ENCODE peak calls at places on chromosome 3, in ten cellular contexts. One of them, this sample, is unnamed.
A peak's percentile ranks its signal among the peaks of the same experiment; 100 is the strongest.

GRCh38 chr3:8220291-8220690 is 281.3 kb upstream of the LMCD1 start:
- DNase-seq in fibroblast of lung: peak; percentile 28
- DNase-seq in body of pancreas: no peak
- DNase-seq in mesendoderm: no peak
- DNase-seq in osteoblast: no peak
- DNase-seq in CD4-positive, alpha-beta memory T cell: no peak
- DNase-seq in transverse colon: no peak
- DNase-seq in ovary: no peak
- DNase-seq in upper lobe of right lung: no peak
- DNase-seq in GM23248: peak; percentile 26
- DNase-seq in this sample: no peak

GRCh38 chr3:70992131-70992530 is 591.4 kb downstream of the FOXP1 start:
- DNase-seq in fibroblast of lung: no peak
- DNase-seq in body of pancreas: no peak
- DNase-seq in mesendoderm: no peak
- DNase-seq in osteoblast: no peak
- DNase-seq in CD4-positive, alpha-beta memory T cell: no peak
- DNase-seq in transverse colon: no peak
- DNase-seq in ovary: no peak
- DNase-seq in upper lobe of right lung: no peak
- DNase-seq in GM23248: no peak
- DNase-seq in this sample: no peak

GRCh38 chr3:21718161-21718765 is 32.7 kb downstream of the ZNF385D start:
- DNase-seq in fibroblast of lung: peak; percentile 100
- DNase-seq in body of pancreas: no peak
- DNase-seq in mesendoderm: peak; percentile 55
- DNase-seq in osteoblast: peak; percentile 71
- DNase-seq in CD4-positive, alpha-beta memory T cell: no peak
- DNase-seq in transverse colon: no peak
- DNase-seq in ovary: no peak
- DNase-seq in upper lobe of right lung: no peak
- DNase-seq in GM23248: peak; percentile 98
- DNase-seq in this sample: no peak

GRCh38 chr3:162738778-162739177 is 1242.2 kb downstream of the OTOL1 start:
- DNase-seq in fibroblast of lung: peak; percentile 21
- DNase-seq in body of pancreas: no peak
- DNase-seq in mesendoderm: no peak
- DNase-seq in osteoblast: no peak
- DNase-seq in CD4-positive, alpha-beta memory T cell: no peak
- DNase-seq in transverse colon: no peak
- DNase-seq in ovary: no peak
- DNase-seq in upper lobe of right lung: no peak
- DNase-seq in GM23248: peak; percentile 48
- DNase-seq in this sample: no peak

GRCh38 chr3:177306252-177306651 is 109.0 kb upstream of the TBL1XR1 start:
- DNase-seq in fibroblast of lung: peak; percentile 51
- DNase-seq in body of pancreas: no peak
- DNase-seq in mesendoderm: no peak
- DNase-seq in osteoblast: no peak
- DNase-seq in CD4-positive, alpha-beta memory T cell: no peak
- DNase-seq in transverse colon: no peak
- DNase-seq in ovary: no peak
- DNase-seq in upper lobe of right lung: no peak
- DNase-seq in GM23248: peak; percentile 33
- DNase-seq in this sample: no peak

GRCh38 chr3:8733332-8734094 is at the start of gene CAV3:
- DNase-seq in fibroblast of lung: no peak
- DNase-seq in body of pancreas: no peak
- DNase-seq in mesendoderm: no peak
- DNase-seq in osteoblast: peak; percentile 49
- DNase-seq in CD4-positive, alpha-beta memory T cell: no peak
- DNase-seq in transverse colon: no peak
- DNase-seq in ovary: no peak
- DNase-seq in upper lobe of right lung: no peak
- DNase-seq in GM23248: no peak
- DNase-seq in this sample: no peak

GRCh38 chr3:120094776-120095225 is 554 bp upstream of the GSK3B start:
- DNase-seq in fibroblast of lung: peak; percentile 100
- DNase-seq in body of pancreas: peak; percentile 100
- DNase-seq in mesendoderm: peak; percentile 100
- DNase-seq in osteoblast: peak; percentile 97
- DNase-seq in CD4-positive, alpha-beta memory T cell: no peak
- DNase-seq in transverse colon: peak; percentile 99
- DNase-seq in ovary: no peak
- DNase-seq in upper lobe of right lung: peak; percentile 98
- DNase-seq in GM23248: peak; percentile 99
- DNase-seq in this sample: peak; percentile 100

GRCh38 chr3:158354713-158355112 is 216.3 kb upstream of the MLF1 start:
- DNase-seq in fibroblast of lung: no peak
- DNase-seq in body of pancreas: no peak
- DNase-seq in mesendoderm: no peak
- DNase-seq in osteoblast: no peak
- DNase-seq in CD4-positive, alpha-beta memory T cell: no peak
- DNase-seq in transverse colon: no peak
- DNase-seq in ovary: no peak
- DNase-seq in upper lobe of right lung: no peak
- DNase-seq in GM23248: no peak
- DNase-seq in this sample: no peak

GRCh38 chr3:47571391-47572165 is 7.1 kb downstream of the CSPG5 start:
- DNase-seq in fibroblast of lung: no peak
- DNase-seq in body of pancreas: no peak
- DNase-seq in mesendoderm: no peak
- DNase-seq in osteoblast: no peak
- DNase-seq in CD4-positive, alpha-beta memory T cell: no peak
- DNase-seq in transverse colon: no peak
- DNase-seq in ovary: no peak
- DNase-seq in upper lobe of right lung: no peak
- DNase-seq in GM23248: peak; percentile 18
- DNase-seq in this sample: no peak

GRCh38 chr3:16329792-16330061 is 64.7 kb downstream of the OXNAD1 start:
- DNase-seq in fibroblast of lung: no peak
- DNase-seq in body of pancreas: no peak
- DNase-seq in mesendoderm: peak; percentile 82
- DNase-seq in osteoblast: no peak
- DNase-seq in CD4-positive, alpha-beta memory T cell: no peak
- DNase-seq in transverse colon: no peak
- DNase-seq in ovary: no peak
- DNase-seq in upper lobe of right lung: no peak
- DNase-seq in GM23248: no peak
- DNase-seq in this sample: peak; percentile 52

GRCh38 chr3:20511863-20512262 is 325.9 kb upstream of the SGO1 start:
- DNase-seq in fibroblast of lung: peak; percentile 69
- DNase-seq in body of pancreas: peak; percentile 22
- DNase-seq in mesendoderm: peak; percentile 91
- DNase-seq in osteoblast: peak; percentile 65
- DNase-seq in CD4-positive, alpha-beta memory T cell: no peak
- DNase-seq in transverse colon: no peak
- DNase-seq in ovary: no peak
- DNase-seq in upper lobe of right lung: no peak
- DNase-seq in GM23248: peak; percentile 86
- DNase-seq in this sample: peak; percentile 73

GRCh38 chr3:160378331-160379109 is 20.5 kb downstream of the IFT80 start:
- DNase-seq in fibroblast of lung: peak; percentile 36
- DNase-seq in body of pancreas: no peak
- DNase-seq in mesendoderm: no peak
- DNase-seq in osteoblast: peak; percentile 37
- DNase-seq in CD4-positive, alpha-beta memory T cell: no peak
- DNase-seq in transverse colon: no peak
- DNase-seq in ovary: no peak
- DNase-seq in upper lobe of right lung: no peak
- DNase-seq in GM23248: peak; percentile 79
- DNase-seq in this sample: no peak
- H3K36me3 ChIP-seq in fibroblast of lung: peaks cover 3% of the 10 kb centered on the region
- H3K36me3 ChIP-seq in body of pancreas: no peaks in the 10 kb centered on the region
- H3K36me3 ChIP-seq in mesendoderm: no peaks in the 10 kb centered on the region
- H3K36me3 ChIP-seq in osteoblast: no peaks in the 10 kb centered on the region
- H3K36me3 ChIP-seq in CD4-positive, alpha-beta memory T cell: peaks cover 8% of the 10 kb centered on the region
- H3K36me3 ChIP-seq in transverse colon: no peaks in the 10 kb centered on the region
- H3K36me3 ChIP-seq in ovary: no peaks in the 10 kb centered on the region
- H3K36me3 ChIP-seq in upper lobe of right lung: peaks cover 10% of the 10 kb centered on the region
- H3K36me3 ChIP-seq in GM23248: no peaks in the 10 kb centered on the region
- H3K36me3 ChIP-seq in this sample: peaks cover 31% of the 10 kb centered on the region

GRCh38 chr3:48686538-48687219 is 964 bp upstream of the NCKIPSD start:
- DNase-seq in fibroblast of lung: no peak
- DNase-seq in body of pancreas: no peak
- DNase-seq in mesendoderm: no peak
- DNase-seq in osteoblast: peak; percentile 85
- DNase-seq in CD4-positive, alpha-beta memory T cell: no peak
- DNase-seq in transverse colon: no peak
- DNase-seq in ovary: no peak
- DNase-seq in upper lobe of right lung: no peak
- DNase-seq in GM23248: no peak
- DNase-seq in this sample: peak; percentile 59
- H3K36me3 ChIP-seq in fibroblast of lung: peaks cover 32% of the 10 kb centered on the region
- H3K36me3 ChIP-seq in body of pancreas: no peaks in the 10 kb centered on the region
- H3K36me3 ChIP-seq in mesendoderm: peaks cover 18% of the 10 kb centered on the region
- H3K36me3 ChIP-seq in osteoblast: peaks cover 50% of the 10 kb centered on the region
- H3K36me3 ChIP-seq in CD4-positive, alpha-beta memory T cell: peaks cover 42% of the 10 kb centered on the region
- H3K36me3 ChIP-seq in transverse colon: peaks cover 35% of the 10 kb centered on the region
- H3K36me3 ChIP-seq in ovary: no peaks in the 10 kb centered on the region
- H3K36me3 ChIP-seq in upper lobe of right lung: peaks cover 52% of the 10 kb centered on the region
- H3K36me3 ChIP-seq in GM23248: peaks cover 28% of the 10 kb centered on the region
- H3K36me3 ChIP-seq in this sample: peaks cover 60% of the 10 kb centered on the region

GRCh38 chr3:49104052-49104426 is 518 bp downstream of the QARS1 start:
- DNase-seq in fibroblast of lung: no peak
- DNase-seq in body of pancreas: no peak
- DNase-seq in mesendoderm: no peak
- DNase-seq in osteoblast: peak; percentile 13
- DNase-seq in CD4-positive, alpha-beta memory T cell: no peak
- DNase-seq in transverse colon: no peak
- DNase-seq in ovary: no peak
- DNase-seq in upper lobe of right lung: no peak
- DNase-seq in GM23248: no peak
- DNase-seq in this sample: no peak

GRCh38 chr3:49098429-49098828 is 4.6 kb upstream of the QRICH1 start:
- DNase-seq in fibroblast of lung: peak; percentile 48
- DNase-seq in body of pancreas: no peak
- DNase-seq in mesendoderm: no peak
- DNase-seq in osteoblast: peak; percentile 38
- DNase-seq in CD4-positive, alpha-beta memory T cell: no peak
- DNase-seq in transverse colon: no peak
- DNase-seq in ovary: peak; percentile 26
- DNase-seq in upper lobe of right lung: no peak
- DNase-seq in GM23248: peak; percentile 12
- DNase-seq in this sample: no peak

GRCh38 chr3:49098910-49099630 is 5.2 kb upstream of the QRICH1 start:
- DNase-seq in fibroblast of lung: no peak
- DNase-seq in body of pancreas: no peak
- DNase-seq in mesendoderm: no peak
- DNase-seq in osteoblast: peak; percentile 49
- DNase-seq in CD4-positive, alpha-beta memory T cell: no peak
- DNase-seq in transverse colon: no peak
- DNase-seq in ovary: no peak
- DNase-seq in upper lobe of right lung: no peak
- DNase-seq in GM23248: no peak
- DNase-seq in this sample: no peak

GRCh38 chr3:49104427-49105291 is at the start of gene QARS1:
- DNase-seq in fibroblast of lung: peak; percentile 90
- DNase-seq in body of pancreas: peak; percentile 94
- DNase-seq in mesendoderm: peak; percentile 98
- DNase-seq in osteoblast: peak; percentile 100
- DNase-seq in CD4-positive, alpha-beta memory T cell: peak; percentile 88
- DNase-seq in transverse colon: peak; percentile 96
- DNase-seq in ovary: peak; percentile 92
- DNase-seq in upper lobe of right lung: peak; percentile 95
- DNase-seq in GM23248: peak; percentile 96
- DNase-seq in this sample: peak; percentile 98

GRCh38 chr3:49100046-49100615 is 4.4 kb downstream of the QARS1 start:
- DNase-seq in fibroblast of lung: no peak
- DNase-seq in body of pancreas: no peak
- DNase-seq in mesendoderm: no peak
- DNase-seq in osteoblast: peak; percentile 53
- DNase-seq in CD4-positive, alpha-beta memory T cell: no peak
- DNase-seq in transverse colon: no peak
- DNase-seq in ovary: no peak
- DNase-seq in upper lobe of right lung: no peak
- DNase-seq in GM23248: no peak
- DNase-seq in this sample: no peak
- H3K36me3 ChIP-seq in fibroblast of lung: peaks cover 45% of the 10 kb centered on the region
- H3K36me3 ChIP-seq in body of pancreas: no peaks in the 10 kb centered on the region
- H3K36me3 ChIP-seq in mesendoderm: peaks cover 30% of the 10 kb centered on the region
- H3K36me3 ChIP-seq in osteoblast: peaks cover 55% of the 10 kb centered on the region
- H3K36me3 ChIP-seq in CD4-positive, alpha-beta memory T cell: peaks cover 54% of the 10 kb centered on the region
- H3K36me3 ChIP-seq in transverse colon: peaks cover 45% of the 10 kb centered on the region
- H3K36me3 ChIP-seq in ovary: no peaks in the 10 kb centered on the region
- H3K36me3 ChIP-seq in upper lobe of right lung: peaks cover 57% of the 10 kb centered on the region
- H3K36me3 ChIP-seq in GM23248: peaks cover 32% of the 10 kb centered on the region
- H3K36me3 ChIP-seq in this sample: peaks cover 72% of the 10 kb centered on the region

GRCh38 chr3:122451371-122451770 is 35.5 kb upstream of the WDR5B start:
- DNase-seq in fibroblast of lung: no peak
- DNase-seq in body of pancreas: no peak
- DNase-seq in mesendoderm: no peak
- DNase-seq in osteoblast: no peak
- DNase-seq in CD4-positive, alpha-beta memory T cell: no peak
- DNase-seq in transverse colon: no peak
- DNase-seq in ovary: no peak
- DNase-seq in upper lobe of right lung: no peak
- DNase-seq in GM23248: no peak
- DNase-seq in this sample: no peak
- H3K36me3 ChIP-seq in fibroblast of lung: peaks cover 4% of the 10 kb centered on the region
- H3K36me3 ChIP-seq in body of pancreas: no peaks in the 10 kb centered on the region
- H3K36me3 ChIP-seq in mesendoderm: peaks cover 3% of the 10 kb centered on the region
- H3K36me3 ChIP-seq in osteoblast: peaks cover 53% of the 10 kb centered on the region
- H3K36me3 ChIP-seq in CD4-positive, alpha-beta memory T cell: peaks cover 20% of the 10 kb centered on the region
- H3K36me3 ChIP-seq in transverse colon: peaks cover 25% of the 10 kb centered on the region
- H3K36me3 ChIP-seq in ovary: no peaks in the 10 kb centered on the region
- H3K36me3 ChIP-seq in upper lobe of right lung: peaks cover 79% of the 10 kb centered on the region
- H3K36me3 ChIP-seq in GM23248: peaks cover 60% of the 10 kb centered on the region
- H3K36me3 ChIP-seq in this sample: peaks cover 76% of the 10 kb centered on the region

This sample was measured in endodermal cell.